ENCODE peak calls at places on chromosomes 3 and 15, in four cellular contexts. K is endothelial cell, C is WERI-Rb-1, M is astrocyte. B is an unnamed sample.

GRCh38 chr3:158105710-158106438 is at the start of gene SHOX2:
- DNase-seq in K (peak), C (peak), M (no peak), B (peak)

GRCh38 chr3:184953396-184953795 is 141.4 kb downstream of the VPS8 start:
- DNase-seq in K (no peak), C (no peak), M (no peak), B (no peak)

GRCh38 chr3:2875699-2876098 is 234.5 kb downstream of the IL5RA start:
- DNase-seq in K (no peak), C (no peak), M (no peak), B (no peak)

GRCh38 chr3:120098710-120099109 is 4.5 kb upstream of the GSK3B start:
- DNase-seq in K (no peak), C (no peak), M (no peak), B (no peak)

GRCh38 chr3:112365636-112366035 is 32.7 kb downstream of the CD200 start:
- DNase-seq in K (no peak), C (no peak), M (peak), B (no peak)

GRCh38 chr3:110307065-110307809 is 764.4 kb upstream of the NECTIN3 start:
- DNase-seq in K (no peak), C (no peak), M (peak), B (no peak)

GRCh38 chr3:133930341-133930933 is 34.8 kb upstream of the RAB6B start:
- DNase-seq in K (no peak), C (no peak), M (peak), B (no peak)

GRCh38 chr3:187836848-187837770 is 91.8 kb upstream of the BCL6 start:
- DNase-seq in K (no peak), C (no peak), M (peak), B (no peak)

GRCh38 chr3:60047426-60048200 is 997.8 kb upstream of the CFAP20DC start:
- DNase-seq in K (no peak), C (no peak), M (no peak), B (no peak)

GRCh38 chr15:22811640-22812039 is 25.2 kb downstream of the NIPA1 start:
- DNase-seq in K (peak), C (peak), M (no peak), B (peak)

GRCh38 chr3:23567917-23568316 is 237.8 kb upstream of the UBE2E1 start:
- DNase-seq in K (no peak), C (no peak), M (peak), B (no peak)

GRCh38 chr15:57133127-57133968 is 214.9 kb downstream of the TCF12 start:
- DNase-seq in K (no peak), C (peak), M (peak), B (peak)

GRCh38 chr15:33040501-33040900 is 154.0 kb downstream of the FMN1 start:
- DNase-seq in K (no peak), C (no peak), M (no peak), B (no peak)

GRCh38 chr15:49902791-49903481 is 216.1 kb downstream of the ATP8B4 start:
- DNase-seq in K (no peak), C (no peak), M (peak), B (no peak)

GRCh38 chr15:62165029-62165792 is at the start of gene C2CD4B:
- DNase-seq in K (peak), C (peak), M (no peak), B (peak)

GRCh38 chr3:5580821-5581220 is 393.3 kb downstream of the EDEM1 start:
- DNase-seq in K (no peak), C (no peak), M (no peak), B (no peak)

GRCh38 chr3:146772211-146772743 is 167.1 kb upstream of the PLSCR5 start:
- DNase-seq in K (no peak), C (no peak), M (no peak), B (no peak)

GRCh38 chr15:29570931-29571727 is 251.1 kb downstream of the TJP1 start:
- DNase-seq in K (peak), C (peak), M (peak), B (peak)

GRCh38 chr15:39118510-39118909 is 462.4 kb upstream of the THBS1 start:
- DNase-seq in K (no peak), C (no peak), M (peak), B (no peak)

GRCh38 chr3:73687081-73688004 is 62.6 kb upstream of the PDZRN3 start:
- DNase-seq in K (no peak), C (no peak), M (no peak), B (no peak)

GRCh38 chr15:70089692-70089971 is 8.1 kb downstream of the TLE3 start:
- DNase-seq in K (no peak), C (no peak), M (no peak), B (no peak)

GRCh38 chr3:184477940-184478339 is 83.6 kb upstream of the EPHB3 start:
- DNase-seq in K (no peak), C (no peak), M (no peak), B (no peak)

GRCh38 chr3:79521221-79521848 is 246.5 kb downstream of the ROBO1 start:
- DNase-seq in K (peak), C (no peak), M (peak), B (no peak)

GRCh38 chr3:148147896-148148295 is 549.8 kb upstream of the AGTR1 start:
- DNase-seq in K (no peak), C (no peak), M (no peak), B (no peak)

GRCh38 chr15:64149424-64150235 is 1.9 kb upstream of the SNX22 start:
- DNase-seq in K (no peak), C (peak), M (no peak), B (no peak)

GRCh38 chr3:141360888-141361598 is 7.3 kb upstream of the ZBTB38 start:
- DNase-seq in K (no peak), C (no peak), M (peak), B (no peak)

GRCh38 chr3:149247929-149248691 is 26.5 kb upstream of the CP start:
- DNase-seq in K (no peak), C (no peak), M (peak), B (no peak)

GRCh38 chr15:79358069-79358468 is 47.2 kb downstream of the TMED3 start:
- DNase-seq in K (no peak), C (no peak), M (no peak), B (no peak)

GRCh38 chr3:172604895-172605646 is 81.8 kb upstream of the TNFSF10 start:
- DNase-seq in K (no peak), C (no peak), M (peak), B (no peak)

GRCh38 chr3:129230311-129231019 is 18.9 kb upstream of the COPG1 start:
- DNase-seq in K (no peak), C (no peak), M (peak), B (no peak)

GRCh38 chr3:142434503-142434902 is 13.3 kb downstream of the XRN1 start:
- DNase-seq in K (no peak), C (no peak), M (no peak), B (no peak)

GRCh38 chr3:59433546-59433945 is 383.7 kb upstream of the CFAP20DC start:
- DNase-seq in K (no peak), C (no peak), M (peak), B (no peak)

GRCh38 chr3:171712168-171712938 is 97.9 kb downstream of the PLD1 start:
- DNase-seq in K (no peak), C (no peak), M (peak), B (no peak)

GRCh38 chr3:17424137-17424536 is 318.3 kb downstream of the TBC1D5 start:
- DNase-seq in K (no peak), C (peak), M (no peak), B (no peak)

GRCh38 chr3:189839576-189839975 is 208.4 kb downstream of the TP63 start:
- DNase-seq in K (no peak), C (no peak), M (peak), B (no peak)

GRCh38 chr15:74787251-74788041 is 5.6 kb downstream of the CSK start:
- DNase-seq in K (peak), C (peak), M (peak), B (peak)

GRCh38 chr3:165196577-165197561 is 685 bp upstream of the SLITRK3 start:
- DNase-seq in K (peak), C (peak), M (no peak), B (peak)

GRCh38 chr3:187025254-187025655 is 94.9 kb downstream of the ST6GAL1 start:
- DNase-seq in K (no peak), C (no peak), M (no peak), B (no peak)

GRCh38 chr15:76426941-76427340 is 90.4 kb downstream of the ISL2 start:
- DNase-seq in K (no peak), C (no peak), M (no peak), B (no peak)

GRCh38 chr15:23877502-23878412 is 190.7 kb upstream of the NDN start:
- DNase-seq in K (peak), C (peak), M (no peak), B (peak)
- TF ChIP-seq CTCF in K (peak), C (peak), M (peak), B (peak)

GRCh38 chr3:44065741-44066140 is 175.9 kb upstream of the TOPAZ1 start:
- DNase-seq in K (no peak), C (no peak), M (no peak), B (no peak)
- TF ChIP-seq CTCF in K (no peak), C (peak), M (no peak), B (no peak)

GRCh38 chr3:46661776-46662766 is 31.4 kb downstream of the ALS2CL start:
- DNase-seq in K (peak), C (no peak), M (no peak), B (no peak)

GRCh38 chr3:46662771-46663551 is 30.5 kb downstream of the ALS2CL start:
- DNase-seq in K (no peak), C (no peak), M (peak), B (no peak)

GRCh38 chr3:46664971-46665762 is 28.3 kb downstream of the ALS2CL start:
- DNase-seq in K (no peak), C (no peak), M (no peak), B (no peak)

GRCh38 chr3:46664188-46664970 is 29.1 kb downstream of the ALS2CL start:
- DNase-seq in K (no peak), C (no peak), M (no peak), B (no peak)

GRCh38 chr3:46663611-46664135 is 29.8 kb downstream of the ALS2CL start:
- DNase-seq in K (peak), C (no peak), M (peak), B (no peak)
- TF ChIP-seq CTCF in K (no peak), C (peak), M (no peak), B (no peak)

GRCh38 chr3:37970802-37971201 is 19.8 kb upstream of the VILL start:
- DNase-seq in K (no peak), C (no peak), M (no peak), B (no peak)

GRCh38 chr3:37971467-37971866 is 19.1 kb upstream of the VILL start:
- DNase-seq in K (no peak), C (no peak), M (no peak), B (no peak)

GRCh38 chr3:37973250-37974054 is 17.1 kb upstream of the VILL start:
- DNase-seq in K (no peak), C (no peak), M (no peak), B (no peak)

GRCh38 chr3:37974121-37974927 is 16.3 kb upstream of the VILL start:
- DNase-seq in K (peak), C (peak), M (peak), B (peak)

DNA sequence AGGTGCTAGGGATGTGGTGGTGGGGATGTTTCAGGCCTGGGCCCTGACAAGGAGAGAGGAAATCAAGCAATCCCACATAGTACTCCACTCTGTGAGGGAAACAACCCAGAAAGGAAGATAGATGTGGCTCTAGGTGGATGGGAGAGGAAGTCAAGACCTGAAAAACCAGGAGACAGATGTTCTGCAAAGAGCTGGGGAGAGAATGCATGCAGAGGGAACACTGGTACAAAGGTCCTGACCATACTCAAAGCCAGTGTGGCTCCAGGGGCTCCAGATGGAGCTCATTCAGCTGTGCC is 15.7 kb upstream of the VILL start:
- DNase-seq in K (no peak), C (no peak), M (no peak), B (no peak)
- TF ChIP-seq CTCF in K (peak), C (no peak), M (no peak), B (peak)

B was measured in glutamatergic neuron.